ENCODE peak calls at places on chromosomes 6 and 20, in seven cellular contexts. D, O, C, V, U, A and P are unnamed samples.
A peak's percentile ranks its signal among the peaks of the same experiment; 100 is the strongest.

GRCh38 chr6:155084431-155085123 is 89.5 kb downstream of the TIAM2 start:
- DNase-seq in D (no peak), O (peak; percentile 25), C (no peak), V (no peak), U (no peak), A (peak; percentile 30), P (no peak)

GRCh38 chr6:96939019-96939805 is 14.7 kb downstream of the KLHL32 start:
- DNase-seq in D (no peak), O (peak; percentile 29), C (no peak), V (peak; percentile 5), U (peak; percentile 64), A (no peak), P (no peak)

GRCh38 chr6:39387785-39388184 is 65.3 kb upstream of the KCNK16 start:
- DNase-seq in D (no peak), O (no peak), C (no peak), V (no peak), U (no peak), A (no peak), P (no peak)

GRCh38 chr6:56329296-56330050 is 82.1 kb upstream of the COL21A1 start:
- DNase-seq in D (no peak), O (peak; percentile 78), C (no peak), V (no peak), U (peak; percentile 39), A (no peak), P (no peak)

GRCh38 chr20:44785768-44786167 is 24.6 kb downstream of the RIMS4 start:
- DNase-seq in D (peak; percentile 87), O (no peak), C (peak; percentile 57), V (peak; percentile 93), U (no peak), A (no peak), P (no peak)

GRCh38 chr6:73516712-73517489 is 3.9 kb downstream of the EEF1A1 start:
- DNase-seq in D (no peak), O (peak; percentile 14), C (no peak), V (peak; percentile 25), U (peak; percentile 43), A (no peak), P (no peak)

GRCh38 chr6:42133926-42134325 is 8.5 kb downstream of the C6orf132 start:
- DNase-seq in D (no peak), O (no peak), C (no peak), V (no peak), U (no peak), A (no peak), P (no peak)

GRCh38 chr20:61683721-61684120 is 382.0 kb downstream of the TAF4 start:
- DNase-seq in D (no peak), O (no peak), C (no peak), V (no peak), U (no peak), A (no peak), P (no peak)

GRCh38 chr6:16669227-16669626 is 92.0 kb downstream of the ATXN1 start:
- DNase-seq in D (no peak), O (peak; percentile 65), C (no peak), V (no peak), U (peak; percentile 59), A (no peak), P (no peak)

GRCh38 chr6:142361765-142362540 is 60.1 kb downstream of the ADGRG6 start:
- DNase-seq in D (no peak), O (peak; percentile 96), C (no peak), V (no peak), U (peak; percentile 92), A (peak; percentile 33), P (no peak)

GRCh38 chr6:149102324-149102723 is 215.2 kb upstream of the TAB2 start:
- DNase-seq in D (no peak), O (no peak), C (no peak), V (no peak), U (no peak), A (no peak), P (no peak)

GRCh38 chr20:3248167-3248992 is 9.4 kb upstream of the SLC4A11 start:
- DNase-seq in D (peak; percentile 73), O (no peak), C (peak; percentile 74), V (peak; percentile 71), U (peak; percentile 46), A (peak; percentile 32), P (peak; percentile 15)

GRCh38 chr20:31517373-31517772 is 3.1 kb downstream of the HM13 start:
- DNase-seq in D (peak; percentile 84), O (peak; percentile 58), C (peak; percentile 60), V (peak; percentile 86), U (peak; percentile 76), A (peak; percentile 62), P (no peak)

GRCh38 chr6:145813285-145814034 is 1.1 kb downstream of the FBXO30 start:
- DNase-seq in D (no peak), O (peak; percentile 84), C (no peak), V (peak; percentile 37), U (peak; percentile 69), A (no peak), P (no peak)

GRCh38 chr6:99426454-99426762 is 1.3 kb upstream of the PNISR start:
- DNase-seq in D (no peak), O (no peak), C (no peak), V (peak; percentile 9), U (no peak), A (no peak), P (no peak)

GRCh38 chr6:84411060-84411629 is 183.7 kb upstream of the CEP162 start:
- DNase-seq in D (no peak), O (peak; percentile 29), C (no peak), V (peak; percentile 54), U (peak; percentile 6), A (no peak), P (no peak)

GRCh38 chr20:33645421-33645820 is 16.7 kb upstream of the C20orf144 start:
- DNase-seq in D (no peak), O (no peak), C (no peak), V (no peak), U (no peak), A (no peak), P (no peak)

GRCh38 chr6:148885920-148886845 is 139.4 kb downstream of the UST start:
- DNase-seq in D (no peak), O (no peak), C (no peak), V (peak; percentile 50), U (no peak), A (no peak), P (peak; percentile 51)

GRCh38 chr6:123598011-123598410 is 38.7 kb downstream of the TRDN start:
- DNase-seq in D (no peak), O (no peak), C (no peak), V (no peak), U (no peak), A (no peak), P (no peak)

GRCh38 chr6:129683606-129684322 is 26.2 kb downstream of the ARHGAP18 start:
- DNase-seq in D (no peak), O (peak; percentile 100), C (no peak), V (peak; percentile 81), U (peak; percentile 99), A (peak; percentile 82), P (no peak)

GRCh38 chr6:125793863-125794262 is 3.1 kb downstream of the NCOA7 start:
- DNase-seq in D (no peak), O (no peak), C (no peak), V (no peak), U (no peak), A (no peak), P (no peak)

GRCh38 chr6:39167321-39167720 is 52.3 kb upstream of the SAYSD1 start:
- DNase-seq in D (no peak), O (no peak), C (no peak), V (no peak), U (no peak), A (no peak), P (no peak)

GRCh38 chr6:138109042-138109997 is 2.1 kb upstream of the PERP start:
- DNase-seq in D (no peak), O (peak; percentile 70), C (peak; percentile 82), V (peak; percentile 55), U (peak; percentile 71), A (peak; percentile 70), P (peak; percentile 63)

GRCh38 chr6:150276168-150276958 is 92.4 kb upstream of the IYD start:
- DNase-seq in D (no peak), O (no peak), C (no peak), V (no peak), U (no peak), A (no peak), P (no peak)
- H3K9ac ChIP-seq in D (no peak overlapping the region), O (no peak overlapping the region), C (no peak overlapping the region), V (no peak overlapping the region), U (no peak overlapping the region), A (no peak overlapping the region), P (no peak overlapping the region)

GRCh38 chr20:17732907-17733521 is 33.2 kb downstream of the BANF2 start:
- DNase-seq in D (no peak), O (no peak), C (no peak), V (no peak), U (no peak), A (no peak), P (no peak)
- H3K23ac ChIP-seq in D (no peak overlapping the region), O (no peak overlapping the region), C (no peak overlapping the region), V (no peak overlapping the region), U (no peak overlapping the region), A (no peak overlapping the region), P (no peak overlapping the region)

GRCh38 chr20:57883761-57884160 is 173.9 kb upstream of the PMEPA1 start:
- DNase-seq in D (no peak), O (no peak), C (no peak), V (no peak), U (no peak), A (no peak), P (no peak)

GRCh38 chr20:57881466-57882405 is 171.9 kb upstream of the PMEPA1 start:
- DNase-seq in D (no peak), O (no peak), C (no peak), V (no peak), U (no peak), A (no peak), P (no peak)

GRCh38 chr20:57882451-57883161 is 172.8 kb upstream of the PMEPA1 start:
- DNase-seq in D (no peak), O (no peak), C (no peak), V (peak; percentile 25), U (no peak), A (peak; percentile 29), P (no peak)

GRCh38 chr20:57888591-57888990 is 178.8 kb upstream of the PMEPA1 start:
- DNase-seq in D (no peak), O (no peak), C (no peak), V (no peak), U (no peak), A (peak; percentile 52), P (no peak)

DNA sequence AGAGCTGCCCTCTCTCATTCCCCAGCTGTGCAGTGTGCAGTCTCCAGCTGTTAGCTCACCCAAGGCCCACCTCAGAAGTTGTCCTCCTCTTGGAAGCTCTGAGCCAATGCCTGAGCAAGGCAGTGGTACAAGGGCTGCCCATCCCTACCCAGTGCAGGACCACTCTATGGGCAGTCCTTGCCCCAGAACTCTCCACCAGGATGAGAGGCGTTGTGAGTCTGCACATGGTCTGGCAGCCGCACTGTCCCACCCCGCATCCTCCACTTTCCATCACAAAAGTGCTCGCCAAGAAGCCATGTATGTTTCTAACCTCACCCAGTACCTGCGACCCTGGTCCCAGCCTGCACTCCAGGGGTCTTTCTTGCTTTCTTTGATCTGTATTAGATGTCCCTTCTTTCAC is 175.1 kb upstream of the PMEPA1 start:
- DNase-seq in D (no peak), O (no peak), C (no peak), V (no peak), U (no peak), A (no peak), P (no peak)
- H3K9ac ChIP-seq in D (no peak overlapping the region), O (no peak overlapping the region), C (no peak overlapping the region), V (no peak overlapping the region), U (no peak overlapping the region), A (no peak overlapping the region), P (no peak overlapping the region)

DNA sequence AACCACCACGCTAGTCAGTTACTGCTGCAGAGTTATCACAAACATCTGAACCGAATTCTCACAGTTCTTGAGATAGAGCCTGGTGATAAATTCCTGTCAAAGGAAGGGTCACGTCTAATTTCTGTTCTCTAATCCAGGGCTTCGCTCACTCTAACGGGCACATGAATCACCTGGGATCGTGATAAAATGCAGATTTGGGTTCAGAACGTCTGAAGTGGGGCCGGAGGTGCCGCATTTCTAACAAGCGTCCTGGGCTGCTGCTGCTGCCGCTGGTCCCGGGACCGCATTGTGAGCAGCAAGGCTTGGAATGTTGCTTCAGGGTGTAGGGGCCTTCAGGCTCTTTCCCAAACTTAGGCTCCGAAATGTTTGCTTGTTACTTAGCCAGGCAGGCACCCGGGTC is 264.1 kb downstream of the CDC5L start:
- DNase-seq in D (peak; percentile 69), O (no peak), C (no peak), V (peak; percentile 94), U (no peak), A (peak; percentile 99), P (no peak)
- H3K23ac ChIP-seq in D (no peak overlapping the region), O (no peak overlapping the region), C (no peak overlapping the region), V (no peak overlapping the region), U (no peak overlapping the region), A (no peak overlapping the region), P (no peak overlapping the region)